ENCODE peak calls at places on chromosomes 12 and 14, in four cellular contexts. One of them, this sample, is unnamed.

GRCh38 chr14:64186231-64187129 is 107.7 kb downstream of the ESR2 start:
- DNase-seq in HepG2: no peak
- DNase-seq in GM12878: no peak
- DNase-seq in K562: no peak
- DNase-seq in this sample: peak

GRCh38 chr12:73225941-73226340 is 953.8 kb downstream of the TRHDE start:
- DNase-seq in GM12878: no peak
- DNase-seq in K562: no peak
- DNase-seq in HepG2: no peak
- DNase-seq in this sample: no peak

GRCh38 chr12:109111775-109112491 is 4.5 kb upstream of the ACACB start:
- DNase-seq in GM12878: no peak
- DNase-seq in HepG2: peak
- DNase-seq in K562: peak
- DNase-seq in this sample: peak

GRCh38 chr14:24092110-24092959 is 1.8 kb upstream of the PCK2 start:
- DNase-seq in K562: no peak
- DNase-seq in HepG2: no peak
- DNase-seq in GM12878: no peak
- DNase-seq in this sample: no peak

GRCh38 chr12:110234197-110235154 is 46.6 kb upstream of the ATP2A2 start:
- DNase-seq in K562: no peak
- DNase-seq in GM12878: no peak
- DNase-seq in HepG2: no peak
- DNase-seq in this sample: no peak

GRCh38 chr12:106126441-106127288 is 12.1 kb downstream of the NUAK1 start:
- DNase-seq in GM12878: no peak
- DNase-seq in HepG2: peak
- DNase-seq in K562: no peak
- DNase-seq in this sample: no peak

GRCh38 chr14:104633276-104633861 is 28.8 kb upstream of the TMEM179 start:
- DNase-seq in HepG2: no peak
- DNase-seq in K562: no peak
- DNase-seq in GM12878: no peak
- DNase-seq in this sample: no peak

GRCh38 chr12:77231548-77231947 is 166.2 kb upstream of the E2F7 start:
- DNase-seq in K562: no peak
- DNase-seq in GM12878: no peak
- DNase-seq in HepG2: no peak
- DNase-seq in this sample: no peak

GRCh38 chr14:101589486-101590015 is 28.3 kb downstream of the DIO3 start:
- DNase-seq in HepG2: no peak
- DNase-seq in K562: no peak
- DNase-seq in GM12878: no peak
- DNase-seq in this sample: no peak

GRCh38 chr12:12807970-12808702 is 5.0 kb upstream of the DDX47 start:
- DNase-seq in HepG2: no peak
- DNase-seq in GM12878: peak
- DNase-seq in K562: no peak
- DNase-seq in this sample: no peak

GRCh38 chr12:123580772-123581171 is 3.6 kb upstream of the TMED2 start:
- DNase-seq in K562: no peak
- DNase-seq in GM12878: no peak
- DNase-seq in HepG2: no peak
- DNase-seq in this sample: no peak

GRCh38 chr14:22555573-22556011 is 33.4 kb downstream of the DAD1 start:
- DNase-seq in K562: no peak
- DNase-seq in GM12878: peak
- DNase-seq in HepG2: no peak
- DNase-seq in this sample: no peak
- TF ChIP-seq ESRRA in K562: no peak
- TF ChIP-seq ESRRA in GM12878: no peak
- TF ChIP-seq ESRRA in HepG2: no peak
- TF ChIP-seq ESRRA in this sample: no peak

GRCh38 chr14:55713496-55713895 is 133.5 kb downstream of the KTN1 start:
- DNase-seq in HepG2: no peak
- DNase-seq in K562: no peak
- DNase-seq in GM12878: no peak
- DNase-seq in this sample: no peak

GRCh38 chr14:55710506-55711041 is 130.6 kb downstream of the KTN1 start:
- DNase-seq in GM12878: no peak
- DNase-seq in HepG2: no peak
- DNase-seq in K562: no peak
- DNase-seq in this sample: no peak

GRCh38 chr14:55715889-55716288 is 135.9 kb downstream of the KTN1 start:
- DNase-seq in HepG2: no peak
- DNase-seq in K562: no peak
- DNase-seq in GM12878: no peak
- DNase-seq in this sample: no peak

GRCh38 chr14:55711171-55711811 is 131.3 kb downstream of the KTN1 start:
- DNase-seq in K562: no peak
- DNase-seq in HepG2: no peak
- DNase-seq in GM12878: no peak
- DNase-seq in this sample: no peak

GRCh38 chr14:55712505-55712904 is 132.5 kb downstream of the KTN1 start:
- DNase-seq in K562: no peak
- DNase-seq in GM12878: no peak
- DNase-seq in HepG2: no peak
- DNase-seq in this sample: no peak
- TF ChIP-seq SP1 in K562: no peak
- TF ChIP-seq SP1 in GM12878: no peak
- TF ChIP-seq SP1 in HepG2: no peak
- TF ChIP-seq SP1 in this sample: no peak

DNA sequence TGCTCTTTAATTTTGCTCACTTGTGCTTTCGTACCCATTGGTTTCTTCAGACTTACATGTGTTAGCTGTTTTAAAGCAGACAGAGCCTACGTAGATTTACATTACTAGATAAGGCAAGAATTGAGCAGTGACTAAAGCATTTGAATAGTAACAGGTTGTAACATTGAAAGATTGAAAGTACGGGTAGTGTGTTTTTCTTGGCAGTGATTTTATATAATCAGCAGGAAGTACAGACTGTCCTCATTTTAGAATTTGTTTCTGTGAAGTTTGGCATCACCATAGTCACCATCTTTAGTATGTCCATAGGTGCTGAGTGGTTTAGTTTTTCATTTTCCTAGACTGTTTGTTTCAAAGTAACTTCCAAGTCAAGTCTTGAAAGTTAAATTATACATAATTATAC is 14.0 kb downstream of the RTRAF start:
- DNase-seq in HepG2: no peak
- DNase-seq in K562: no peak
- DNase-seq in GM12878: no peak
- DNase-seq in this sample: no peak
- TF ChIP-seq ESRRA in HepG2: no peak
- TF ChIP-seq ESRRA in K562: no peak
- TF ChIP-seq ESRRA in GM12878: no peak
- TF ChIP-seq ESRRA in this sample: no peak

GRCh38 chr12:6061661-6062060 is 62.8 kb downstream of the VWF start:
- DNase-seq in HepG2: no peak
- DNase-seq in K562: no peak
- DNase-seq in GM12878: no peak
- DNase-seq in this sample: no peak

GRCh38 chr12:6059221-6059620 is 65.2 kb downstream of the VWF start:
- DNase-seq in GM12878: no peak
- DNase-seq in HepG2: no peak
- DNase-seq in K562: no peak
- DNase-seq in this sample: no peak

GRCh38 chr12:6057693-6058092 is 66.8 kb downstream of the VWF start:
- DNase-seq in GM12878: no peak
- DNase-seq in K562: no peak
- DNase-seq in HepG2: no peak
- DNase-seq in this sample: peak

GRCh38 chr12:6058481-6059161 is 65.8 kb downstream of the VWF start:
- DNase-seq in GM12878: no peak
- DNase-seq in HepG2: peak
- DNase-seq in K562: no peak
- DNase-seq in this sample: no peak

GRCh38 chr12:6059860-6060565 is 64.5 kb downstream of the VWF start:
- DNase-seq in GM12878: no peak
- DNase-seq in K562: no peak
- DNase-seq in HepG2: no peak
- DNase-seq in this sample: no peak
- TF ChIP-seq SP1 in GM12878: no peak
- TF ChIP-seq SP1 in K562: no peak
- TF ChIP-seq SP1 in HepG2: no peak
- TF ChIP-seq SP1 in this sample: no peak

DNA sequence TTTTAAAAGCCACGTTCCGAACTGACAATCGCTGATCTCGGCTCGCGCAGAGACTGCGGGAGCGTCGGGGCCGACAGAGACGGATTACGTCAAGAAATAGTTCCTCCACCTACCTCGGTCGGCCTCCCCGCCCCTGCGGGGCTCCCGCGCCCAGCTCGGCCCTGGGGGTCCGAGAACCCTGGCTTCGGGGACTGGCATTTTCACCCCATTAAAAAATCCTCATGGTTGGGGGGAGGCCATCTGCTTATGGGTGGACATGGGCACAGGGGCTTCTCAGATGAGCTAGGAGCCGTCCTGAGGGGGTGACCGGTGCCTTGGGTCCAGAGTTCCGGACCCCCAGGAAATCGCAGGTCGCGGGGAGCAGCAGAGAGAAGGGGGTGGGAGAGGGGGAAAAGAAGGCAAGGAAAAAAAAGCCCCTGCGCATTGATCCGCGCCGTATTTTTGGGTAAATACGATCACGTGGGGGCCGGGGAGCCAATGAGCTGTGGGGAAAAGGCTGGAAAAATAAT is 311 bp upstream of the HOXC9 start:
- DNase-seq in GM12878: no peak
- DNase-seq in K562: peak
- DNase-seq in HepG2: peak
- DNase-seq in this sample: no peak
- TF ChIP-seq ESRRA in GM12878: no peak
- TF ChIP-seq ESRRA in K562: no peak
- TF ChIP-seq ESRRA in HepG2: no peak
- TF ChIP-seq ESRRA in this sample: no peak

GRCh38 chr12:124915249-124916236 is 1.1 kb upstream of the UBC start:
- DNase-seq in GM12878: no peak
- DNase-seq in HepG2: peak
- DNase-seq in K562: peak
- DNase-seq in this sample: peak

GRCh38 chr12:124910561-124911478 is 3.6 kb downstream of the UBC start:
- DNase-seq in GM12878: no peak
- DNase-seq in HepG2: no peak
- DNase-seq in K562: peak
- DNase-seq in this sample: no peak

GRCh38 chr12:124916370-124917134 is 2.1 kb upstream of the UBC start:
- DNase-seq in K562: peak
- DNase-seq in HepG2: peak
- DNase-seq in GM12878: no peak
- DNase-seq in this sample: no peak

GRCh38 chr12:124914392-124915248 is at the start of gene UBC:
- DNase-seq in K562: peak
- DNase-seq in HepG2: peak
- DNase-seq in GM12878: no peak
- DNase-seq in this sample: peak

GRCh38 chr12:124913474-124914391 is 717 bp downstream of the UBC start:
- DNase-seq in HepG2: peak
- DNase-seq in K562: peak
- DNase-seq in GM12878: no peak
- DNase-seq in this sample: peak
- TF ChIP-seq SP1 in HepG2: no peak
- TF ChIP-seq SP1 in K562: no peak
- TF ChIP-seq SP1 in GM12878: no peak
- TF ChIP-seq SP1 in this sample: no peak

DNA sequence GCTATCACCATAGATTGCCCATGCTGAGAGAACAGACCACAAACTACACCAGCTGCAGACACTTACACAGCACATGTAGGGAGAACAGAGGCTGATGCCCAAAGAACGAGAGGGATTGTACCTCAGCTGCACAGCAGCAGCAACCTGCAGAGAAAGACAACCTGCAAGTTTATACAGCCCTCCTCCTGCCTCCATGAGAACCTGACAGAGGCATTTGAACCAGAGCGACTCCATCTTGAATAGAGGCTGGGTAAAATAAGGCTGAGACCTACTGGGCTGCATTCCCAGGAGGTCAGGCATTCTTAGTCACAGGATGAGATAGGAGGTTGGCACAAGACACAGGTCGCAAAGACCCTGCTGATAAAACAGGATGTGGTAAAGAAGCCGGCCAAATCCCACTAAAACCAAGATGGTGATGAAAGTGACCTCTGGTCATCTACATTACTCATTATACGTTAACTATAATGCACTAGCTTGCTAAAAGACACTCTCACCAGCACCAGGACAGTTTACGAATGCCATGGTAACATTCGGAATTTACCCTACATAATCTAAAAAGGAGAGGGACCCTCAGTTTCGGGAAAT is 262.4 kb upstream of the HMGA2 start:
- DNase-seq in K562: no peak
- DNase-seq in GM12878: no peak
- DNase-seq in HepG2: no peak
- DNase-seq in this sample: no peak
- TF ChIP-seq ESRRA in K562: no peak
- TF ChIP-seq ESRRA in GM12878: no peak
- TF ChIP-seq ESRRA in HepG2: no peak
- TF ChIP-seq ESRRA in this sample: no peak

GRCh38 chr12:104457746-104458644 is 1.2 kb downstream of the CHST11 start:
- DNase-seq in HepG2: no peak
- DNase-seq in GM12878: no peak
- DNase-seq in K562: peak
- DNase-seq in this sample: peak
- TF ChIP-seq SP1 in HepG2: no peak
- TF ChIP-seq SP1 in GM12878: no peak
- TF ChIP-seq SP1 in K562: no peak
- TF ChIP-seq SP1 in this sample: no peak

GRCh38 chr14:99803803-99804202 is 10.6 kb downstream of the EML1 start:
- DNase-seq in K562: no peak
- DNase-seq in GM12878: no peak
- DNase-seq in HepG2: no peak
- DNase-seq in this sample: no peak
- TF ChIP-seq ESRRA in K562: no peak
- TF ChIP-seq ESRRA in GM12878: no peak
- TF ChIP-seq ESRRA in HepG2: no peak
- TF ChIP-seq ESRRA in this sample: no peak

This sample was measured in WTC11.